ENCODE peak calls at places on chromosomes 11 and 22, in eight cellular contexts. One of them, this sample, is unnamed. For H3K9me3, the result is how much of the 10 kb centered on the place peaks cover.

GRCh38 chr22:44314425-44315067 is 1.8 kb upstream of the SHISAL1 start:
- DNase-seq in tibial nerve: no peak
- DNase-seq in OCI-LY7: no peak
- DNase-seq in WERI-Rb-1: no peak
- DNase-seq in neural progenitor cell: no peak
- DNase-seq in left ventricle myocardium inferior: no peak
- DNase-seq in neuronal stem cell: no peak
- DNase-seq in right cardiac atrium: no peak
- DNase-seq in this sample: no peak

GRCh38 chr22:19085233-19086043 is 36.8 kb downstream of the DGCR2 start:
- DNase-seq in tibial nerve: no peak
- DNase-seq in OCI-LY7: peak
- DNase-seq in WERI-Rb-1: no peak
- DNase-seq in neural progenitor cell: no peak
- DNase-seq in left ventricle myocardium inferior: no peak
- DNase-seq in neuronal stem cell: no peak
- DNase-seq in right cardiac atrium: no peak
- DNase-seq in this sample: no peak

GRCh38 chr11:11427185-11427944 is 74.3 kb upstream of the CSNK2A3 start:
- DNase-seq in tibial nerve: no peak
- DNase-seq in OCI-LY7: no peak
- DNase-seq in WERI-Rb-1: no peak
- DNase-seq in neural progenitor cell: no peak
- DNase-seq in left ventricle myocardium inferior: no peak
- DNase-seq in neuronal stem cell: no peak
- DNase-seq in right cardiac atrium: no peak
- DNase-seq in this sample: no peak

GRCh38 chr22:43270314-43270908 is 72.8 kb downstream of the SCUBE1 start:
- DNase-seq in tibial nerve: no peak
- DNase-seq in OCI-LY7: no peak
- DNase-seq in WERI-Rb-1: peak
- DNase-seq in neural progenitor cell: peak
- DNase-seq in left ventricle myocardium inferior: no peak
- DNase-seq in neuronal stem cell: no peak
- DNase-seq in right cardiac atrium: no peak
- DNase-seq in this sample: no peak

GRCh38 chr11:441043-441417 is 781 bp downstream of the ANO9 start:
- DNase-seq in tibial nerve: no peak
- DNase-seq in OCI-LY7: no peak
- DNase-seq in WERI-Rb-1: no peak
- DNase-seq in neural progenitor cell: no peak
- DNase-seq in left ventricle myocardium inferior: no peak
- DNase-seq in neuronal stem cell: no peak
- DNase-seq in right cardiac atrium: peak
- DNase-seq in this sample: no peak

GRCh38 chr22:36175892-36176291 is 15.3 kb upstream of the APOL3 start:
- DNase-seq in tibial nerve: no peak
- DNase-seq in OCI-LY7: no peak
- DNase-seq in WERI-Rb-1: no peak
- DNase-seq in neural progenitor cell: no peak
- DNase-seq in left ventricle myocardium inferior: no peak
- DNase-seq in neuronal stem cell: no peak
- DNase-seq in right cardiac atrium: no peak
- DNase-seq in this sample: no peak

GRCh38 chr11:86800076-86800955 is at the start of gene PRSS23:
- DNase-seq in tibial nerve: no peak
- DNase-seq in OCI-LY7: no peak
- DNase-seq in WERI-Rb-1: peak
- DNase-seq in neural progenitor cell: peak
- DNase-seq in left ventricle myocardium inferior: peak
- DNase-seq in neuronal stem cell: peak
- DNase-seq in right cardiac atrium: peak
- DNase-seq in this sample: peak

GRCh38 chr22:42066133-42066761 is 4.4 kb downstream of the NAGA start:
- DNase-seq in tibial nerve: no peak
- DNase-seq in OCI-LY7: no peak
- DNase-seq in WERI-Rb-1: no peak
- DNase-seq in neural progenitor cell: no peak
- DNase-seq in left ventricle myocardium inferior: no peak
- DNase-seq in neuronal stem cell: no peak
- DNase-seq in right cardiac atrium: no peak
- DNase-seq in this sample: no peak

GRCh38 chr11:127042445-127042844 is 41.9 kb upstream of the KIRREL3 start:
- DNase-seq in tibial nerve: no peak
- DNase-seq in OCI-LY7: no peak
- DNase-seq in WERI-Rb-1: no peak
- DNase-seq in neural progenitor cell: no peak
- DNase-seq in left ventricle myocardium inferior: no peak
- DNase-seq in neuronal stem cell: no peak
- DNase-seq in right cardiac atrium: no peak
- DNase-seq in this sample: no peak

GRCh38 chr22:48896766-48897637 is 930.7 kb downstream of the BRD1 start:
- DNase-seq in tibial nerve: no peak
- DNase-seq in OCI-LY7: no peak
- DNase-seq in WERI-Rb-1: no peak
- DNase-seq in neural progenitor cell: no peak
- DNase-seq in left ventricle myocardium inferior: no peak
- DNase-seq in neuronal stem cell: no peak
- DNase-seq in right cardiac atrium: no peak
- DNase-seq in this sample: no peak
- H3K9me3 ChIP-seq in tibial nerve: under half
- H3K9me3 ChIP-seq in OCI-LY7: under half
- H3K9me3 ChIP-seq in WERI-Rb-1: under half
- H3K9me3 ChIP-seq in neural progenitor cell: under half
- H3K9me3 ChIP-seq in left ventricle myocardium inferior: under half
- H3K9me3 ChIP-seq in neuronal stem cell: under half
- H3K9me3 ChIP-seq in right cardiac atrium: under half
- H3K9me3 ChIP-seq in this sample: under half

GRCh38 chr22:46134111-46134705 is 16.1 kb upstream of the PPARA start:
- DNase-seq in tibial nerve: no peak
- DNase-seq in OCI-LY7: no peak
- DNase-seq in WERI-Rb-1: no peak
- DNase-seq in neural progenitor cell: no peak
- DNase-seq in left ventricle myocardium inferior: no peak
- DNase-seq in neuronal stem cell: no peak
- DNase-seq in right cardiac atrium: peak
- DNase-seq in this sample: no peak

GRCh38 chr22:46135611-46136538 is 14.5 kb upstream of the PPARA start:
- DNase-seq in tibial nerve: no peak
- DNase-seq in OCI-LY7: no peak
- DNase-seq in WERI-Rb-1: no peak
- DNase-seq in neural progenitor cell: no peak
- DNase-seq in left ventricle myocardium inferior: no peak
- DNase-seq in neuronal stem cell: no peak
- DNase-seq in right cardiac atrium: no peak
- DNase-seq in this sample: no peak

GRCh38 chr22:46138058-46138797 is 12.1 kb upstream of the PPARA start:
- DNase-seq in tibial nerve: no peak
- DNase-seq in OCI-LY7: no peak
- DNase-seq in WERI-Rb-1: no peak
- DNase-seq in neural progenitor cell: no peak
- DNase-seq in left ventricle myocardium inferior: no peak
- DNase-seq in neuronal stem cell: no peak
- DNase-seq in right cardiac atrium: no peak
- DNase-seq in this sample: no peak

GRCh38 chr22:46137218-46137766 is 13.0 kb upstream of the PPARA start:
- DNase-seq in tibial nerve: no peak
- DNase-seq in OCI-LY7: no peak
- DNase-seq in WERI-Rb-1: no peak
- DNase-seq in neural progenitor cell: no peak
- DNase-seq in left ventricle myocardium inferior: no peak
- DNase-seq in neuronal stem cell: no peak
- DNase-seq in right cardiac atrium: no peak
- DNase-seq in this sample: no peak

DNA sequence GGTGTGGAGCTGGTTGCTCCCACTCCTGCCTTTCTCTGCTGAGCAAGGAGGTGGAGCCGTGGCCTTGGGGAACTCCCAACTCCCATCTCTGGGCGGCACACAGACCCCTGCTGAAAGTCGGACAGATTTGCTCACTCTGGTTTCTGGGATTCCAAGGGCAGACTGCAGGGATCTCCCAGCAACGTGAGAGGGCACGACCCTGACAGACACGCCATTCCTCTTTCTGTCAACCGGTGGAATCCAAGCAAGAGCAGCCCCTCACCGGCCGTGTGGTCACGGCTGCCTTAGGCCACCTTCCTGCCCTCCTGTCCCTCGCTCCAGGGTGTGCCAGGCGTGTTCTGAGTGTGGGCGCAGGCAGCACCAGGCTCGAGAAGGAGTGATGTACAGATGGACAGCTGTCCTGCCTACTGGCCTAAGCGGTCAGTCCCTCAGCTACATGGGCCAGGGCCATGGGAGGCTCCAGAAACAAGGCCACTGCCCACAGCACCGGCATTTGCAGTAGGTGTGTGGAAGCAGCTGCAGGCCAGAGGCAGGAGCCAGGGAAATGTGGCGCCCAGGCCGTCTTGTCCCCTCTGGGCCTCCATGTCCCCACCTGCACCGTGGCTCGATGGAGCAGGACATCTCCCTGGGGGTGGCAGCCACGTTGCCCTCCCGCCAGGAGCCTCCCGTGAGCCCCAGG is 13.6 kb upstream of the PPARA start:
- DNase-seq in tibial nerve: no peak
- DNase-seq in OCI-LY7: no peak
- DNase-seq in WERI-Rb-1: no peak
- DNase-seq in neural progenitor cell: no peak
- DNase-seq in left ventricle myocardium inferior: no peak
- DNase-seq in neuronal stem cell: no peak
- DNase-seq in right cardiac atrium: no peak
- DNase-seq in this sample: no peak
- H3K4me3 ChIP-seq in tibial nerve: no peak
- H3K4me3 ChIP-seq in OCI-LY7: no peak
- H3K4me3 ChIP-seq in WERI-Rb-1: no peak
- H3K4me3 ChIP-seq in neural progenitor cell: no peak
- H3K4me3 ChIP-seq in left ventricle myocardium inferior: no peak
- H3K4me3 ChIP-seq in neuronal stem cell: peak
- H3K4me3 ChIP-seq in right cardiac atrium: no peak
- H3K4me3 ChIP-seq in this sample: no peak

DNA sequence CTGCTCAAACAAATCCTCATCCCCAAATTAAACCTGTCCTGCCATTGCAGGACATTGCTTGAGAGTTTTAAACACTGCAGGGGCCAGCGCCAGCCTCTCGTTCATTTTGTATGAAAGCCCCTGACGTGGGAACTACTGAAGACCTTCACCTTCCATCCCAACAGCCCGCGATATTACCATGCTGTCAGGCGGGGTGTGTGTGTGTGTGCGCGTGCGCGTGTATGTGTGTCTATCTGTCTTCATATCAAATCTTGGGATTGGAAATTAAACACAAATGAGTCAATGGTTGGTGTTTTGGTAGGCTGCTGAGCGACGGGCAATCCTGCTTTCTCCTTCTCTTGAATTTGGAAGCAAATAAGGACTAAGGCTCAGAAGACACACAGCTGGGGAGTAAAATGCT is 776.9 kb downstream of the TBC1D22A start:
- DNase-seq in tibial nerve: no peak
- DNase-seq in OCI-LY7: no peak
- DNase-seq in WERI-Rb-1: no peak
- DNase-seq in neural progenitor cell: no peak
- DNase-seq in left ventricle myocardium inferior: no peak
- DNase-seq in neuronal stem cell: no peak
- DNase-seq in right cardiac atrium: no peak
- DNase-seq in this sample: no peak
- H3K9me3 ChIP-seq in tibial nerve: under half
- H3K9me3 ChIP-seq in OCI-LY7: under half
- H3K9me3 ChIP-seq in WERI-Rb-1: under half
- H3K9me3 ChIP-seq in neural progenitor cell: under half
- H3K9me3 ChIP-seq in left ventricle myocardium inferior: under half
- H3K9me3 ChIP-seq in neuronal stem cell: under half
- H3K9me3 ChIP-seq in right cardiac atrium: under half
- H3K9me3 ChIP-seq in this sample: under half

DNA sequence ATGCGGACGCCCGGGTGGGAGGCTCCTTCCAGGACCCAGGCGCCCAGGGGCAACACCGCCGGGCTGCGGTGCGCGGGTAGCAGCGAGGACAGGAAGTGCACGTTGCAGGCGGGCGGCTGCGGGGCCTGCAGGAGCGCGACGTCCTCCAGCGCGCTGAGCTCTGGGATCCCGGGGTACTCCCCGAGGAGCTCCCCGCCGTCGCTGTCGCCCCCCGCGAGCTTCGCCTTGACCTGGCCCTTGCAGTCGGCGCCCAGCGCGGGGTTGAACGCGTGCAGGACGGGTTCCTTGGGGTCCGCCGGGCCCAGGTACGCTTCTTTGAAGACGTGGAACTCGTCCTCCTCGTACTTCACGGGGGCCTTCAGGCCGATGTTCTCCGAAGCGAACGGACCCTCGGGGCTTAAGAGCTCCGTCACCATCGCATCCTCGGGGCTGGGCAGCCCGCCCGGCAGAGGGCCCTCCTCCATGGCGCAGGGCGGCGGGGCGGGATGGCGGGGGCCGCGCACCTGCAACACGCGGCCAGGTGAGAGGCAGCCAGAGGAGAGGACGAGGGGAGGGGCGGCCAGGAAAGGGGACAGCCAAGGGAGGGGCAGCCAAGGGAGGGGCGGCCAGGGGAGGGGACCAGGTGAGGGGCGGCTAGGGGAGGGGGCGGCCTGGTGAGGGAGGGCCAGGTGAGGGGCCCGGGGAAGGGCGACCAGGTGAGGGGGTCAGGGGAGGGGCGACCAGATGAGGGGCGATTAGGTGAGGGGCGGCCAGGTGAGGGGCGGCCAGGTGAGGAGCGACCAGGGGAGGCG is 928 bp downstream of the TESMIN start:
- DNase-seq in tibial nerve: no peak
- DNase-seq in OCI-LY7: no peak
- DNase-seq in WERI-Rb-1: no peak
- DNase-seq in neural progenitor cell: peak
- DNase-seq in left ventricle myocardium inferior: no peak
- DNase-seq in neuronal stem cell: peak
- DNase-seq in right cardiac atrium: no peak
- DNase-seq in this sample: no peak
- H3K4me3 ChIP-seq in tibial nerve: no peak
- H3K4me3 ChIP-seq in OCI-LY7: peak
- H3K4me3 ChIP-seq in WERI-Rb-1: no peak
- H3K4me3 ChIP-seq in neural progenitor cell: peak
- H3K4me3 ChIP-seq in left ventricle myocardium inferior: peak
- H3K4me3 ChIP-seq in neuronal stem cell: peak
- H3K4me3 ChIP-seq in right cardiac atrium: no peak
- H3K4me3 ChIP-seq in this sample: peak

GRCh38 chr11:97989121-97989520 is 1031.6 kb upstream of the CNTN5 start:
- DNase-seq in tibial nerve: no peak
- DNase-seq in OCI-LY7: no peak
- DNase-seq in WERI-Rb-1: no peak
- DNase-seq in neural progenitor cell: no peak
- DNase-seq in left ventricle myocardium inferior: no peak
- DNase-seq in neuronal stem cell: no peak
- DNase-seq in right cardiac atrium: no peak
- DNase-seq in this sample: no peak
- H3K9me3 ChIP-seq in tibial nerve: under half
- H3K9me3 ChIP-seq in OCI-LY7: under half
- H3K9me3 ChIP-seq in WERI-Rb-1: under half
- H3K9me3 ChIP-seq in neural progenitor cell: under half
- H3K9me3 ChIP-seq in left ventricle myocardium inferior: under half
- H3K9me3 ChIP-seq in neuronal stem cell: under half
- H3K9me3 ChIP-seq in right cardiac atrium: under half
- H3K9me3 ChIP-seq in this sample: under half

DNA sequence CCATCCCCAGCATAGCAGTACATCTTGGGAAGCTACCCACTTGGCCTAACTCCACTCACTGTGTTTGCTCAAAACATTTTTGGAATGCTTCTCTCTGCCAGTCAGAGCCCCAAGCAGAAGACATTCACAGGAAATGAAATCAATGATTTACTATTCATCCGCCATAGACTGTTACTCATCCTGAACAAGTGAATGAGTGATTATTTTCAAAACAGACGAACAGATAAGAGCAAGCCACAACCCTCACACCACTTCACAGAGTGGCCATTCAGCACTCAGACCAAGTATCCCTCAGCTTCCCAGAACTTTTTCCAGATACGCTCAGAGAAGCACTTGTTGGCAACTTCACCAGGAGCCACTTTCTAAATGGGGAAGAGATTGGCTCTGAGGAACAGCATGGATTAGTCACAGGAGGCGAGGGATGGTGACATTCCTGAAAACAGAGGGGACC is 13.0 kb upstream of the UBASH3B start:
- DNase-seq in tibial nerve: no peak
- DNase-seq in OCI-LY7: no peak
- DNase-seq in WERI-Rb-1: no peak
- DNase-seq in neural progenitor cell: no peak
- DNase-seq in left ventricle myocardium inferior: no peak
- DNase-seq in neuronal stem cell: no peak
- DNase-seq in right cardiac atrium: no peak
- DNase-seq in this sample: no peak
- H3K4me3 ChIP-seq in tibial nerve: no peak
- H3K4me3 ChIP-seq in OCI-LY7: no peak
- H3K4me3 ChIP-seq in WERI-Rb-1: no peak
- H3K4me3 ChIP-seq in neural progenitor cell: no peak
- H3K4me3 ChIP-seq in left ventricle myocardium inferior: no peak
- H3K4me3 ChIP-seq in neuronal stem cell: no peak
- H3K4me3 ChIP-seq in right cardiac atrium: no peak
- H3K4me3 ChIP-seq in this sample: no peak